ENCODE peak calls at places on chromosomes 1 and 21, in four cellular contexts. B, T, F and A are unnamed samples.

GRCh38 chr1:238205045-238205662 is 314.4 kb upstream of the ZP4 start:
- DNase-seq in T (no peak), F (no peak), B (no peak), A (no peak)

GRCh38 chr1:238491265-238491664 is 600.5 kb upstream of the ZP4 start:
- DNase-seq in F (no peak), T (no peak), B (no peak), A (no peak)

GRCh38 chr1:52424238-52424637 is 19.8 kb downstream of the PRPF38A start:
- DNase-seq in B (no peak), T (no peak), F (no peak), A (no peak)

GRCh38 chr1:31944205-31945089 is 6.3 kb upstream of the PTP4A2 start:
- DNase-seq in F (no peak), B (peak; percentile 68), T (peak; percentile 59), A (peak; percentile 88)

GRCh38 chr1:230851291-230851691 is 17.0 kb downstream of the C1orf198 start:
- DNase-seq in F (no peak), B (no peak), T (no peak), A (no peak)

GRCh38 chr1:54223441-54224202 is 23.7 kb downstream of the MRPL37 start:
- DNase-seq in B (no peak), T (no peak), F (no peak), A (no peak)

GRCh38 chr1:13583964-13584791 is 546 bp downstream of the PDPN start:
- DNase-seq in T (peak; percentile 55), B (no peak), F (no peak), A (no peak)

GRCh38 chr1:30538906-30539855 is 184.2 kb downstream of the MATN1 start:
- DNase-seq in T (no peak), F (no peak), B (no peak), A (no peak)

GRCh38 chr1:156859523-156860112 is 701 bp upstream of the INSRR start:
- DNase-seq in B (peak; percentile 5), F (no peak), T (no peak), A (no peak)

GRCh38 chr1:152768847-152769533 is 6.0 kb upstream of the LCE1F start:
- DNase-seq in F (no peak), B (no peak), T (no peak), A (no peak)

GRCh38 chr1:233738850-233739249 is 124.9 kb downstream of the KCNK1 start:
- DNase-seq in T (no peak), B (no peak), F (no peak), A (no peak)

GRCh38 chr21:45981641-45982255 is at the start of gene COL6A1:
- DNase-seq in T (peak; percentile 62), B (no peak), F (no peak), A (peak; percentile 44)

GRCh38 chr1:21837476-21837875 is 25.4 kb downstream of the LDLRAD2 start:
- DNase-seq in T (peak; percentile 59), B (no peak), F (no peak), A (no peak)

GRCh38 chr1:44507490-44508396 is 102.7 kb downstream of the RNF220 start:
- DNase-seq in T (peak; percentile 87), B (no peak), F (no peak), A (no peak)

GRCh38 chr1:204377800-204378608 is 18.3 kb upstream of the PLEKHA6 start:
- DNase-seq in F (no peak), T (no peak), B (peak; percentile 48), A (peak; percentile 61)

GRCh38 chr1:168348146-168348709 is 67.6 kb downstream of the TBX19 start:
- DNase-seq in B (no peak), F (no peak), T (no peak), A (no peak)

GRCh38 chr1:29240986-29241385 is 4.7 kb downstream of the PTPRU start:
- DNase-seq in T (no peak), F (no peak), B (no peak), A (no peak)

GRCh38 chr1:91697322-91698260 is 188.4 kb downstream of the TGFBR3 start:
- DNase-seq in F (no peak), T (no peak), B (peak; percentile 31), A (peak; percentile 40)

GRCh38 chr1:65791396-65791795 is 1.3 kb upstream of the PDE4B start:
- DNase-seq in B (no peak), T (no peak), F (no peak), A (no peak)

GRCh38 chr1:243345205-243345604 is 89.4 kb downstream of the SDCCAG8 start:
- DNase-seq in F (no peak), B (no peak), T (no peak), A (no peak)

GRCh38 chr21:27149034-27149433 is 182.1 kb upstream of the ADAMTS5 start:
- DNase-seq in B (no peak), T (no peak), F (peak; percentile 60), A (no peak)

GRCh38 chr1:154998818-154999650 is 3.6 kb upstream of the ZBTB7B start:
- DNase-seq in T (no peak), F (no peak), B (peak; percentile 77), A (peak; percentile 87)

GRCh38 chr1:6519935-6520621 is 28.6 kb upstream of the PLEKHG5 start:
- DNase-seq in F (peak; percentile 62), B (no peak), T (peak; percentile 71), A (no peak)

GRCh38 chr1:44646276-44646675 is 28.0 kb downstream of the TMEM53 start:
- DNase-seq in F (no peak), T (no peak), B (no peak), A (no peak)

GRCh38 chr1:219442575-219442974 is 170.3 kb downstream of the ZC3H11B start:
- DNase-seq in B (no peak), T (no peak), F (no peak), A (no peak)

GRCh38 chr1:234899041-234899787 is 229.4 kb downstream of the TOMM20 start:
- DNase-seq in B (no peak), T (no peak), F (no peak), A (no peak)

GRCh38 chr1:119345398-119345797 is 23.2 kb upstream of the HAO2 start:
- DNase-seq in F (no peak), B (no peak), T (no peak), A (no peak)

GRCh38 chr1:183302452-183303324 is 115.5 kb downstream of the NMNAT2 start:
- DNase-seq in B (no peak), F (no peak), T (no peak), A (no peak)

GRCh38 chr1:192974701-192975100 is 84.5 kb downstream of the UCHL5 start:
- DNase-seq in F (peak; percentile 20), B (no peak), T (no peak), A (no peak)

GRCh38 chr1:242800521-242800920 is 276.0 kb upstream of the PLD5 start:
- DNase-seq in B (no peak), F (no peak), T (no peak), A (no peak)

GRCh38 chr21:45698493-45698947 is 55.0 kb downstream of the PCBP3 start:
- DNase-seq in F (peak; percentile 63), T (no peak), B (no peak), A (no peak)

GRCh38 chr21:31425158-31425557 is 81.1 kb upstream of the TIAM1 start:
- DNase-seq in T (no peak), B (no peak), F (no peak), A (no peak)

GRCh38 chr1:63557365-63557987 is 34.2 kb downstream of the EFCAB7 start:
- DNase-seq in T (no peak), B (peak; percentile 4), F (no peak), A (peak; percentile 4)

GRCh38 chr1:29974345-29974744 is 738.0 kb downstream of the PTPRU start:
- DNase-seq in T (no peak), B (no peak), F (peak; percentile 22), A (no peak)

GRCh38 chr21:26093094-26093493 is 77.5 kb downstream of the APP start:
- DNase-seq in F (no peak), B (no peak), T (no peak), A (no peak)

GRCh38 chr1:212485895-212486590 is 53.3 kb downstream of the NENF start:
- DNase-seq in B (no peak), T (peak; percentile 70), F (peak; percentile 63), A (no peak)

GRCh38 chr1:169493251-169493650 is 7.5 kb upstream of the SLC19A2 start:
- DNase-seq in B (no peak), T (no peak), F (no peak), A (no peak)